ENCODE peak calls at places on chromosome 10, in seven cellular contexts. F, E, O, K, L, U and Z are unnamed samples.
A peak's percentile ranks its signal among the peaks of the same experiment; 100 is the strongest.

GRCh38 chr10:12788277-12788676 is 213.2 kb downstream of the CCDC3 start:
- DNase-seq in K (no peak), E (no peak), U (no peak), F (no peak), L (no peak), O (no peak), Z (no peak)

GRCh38 chr10:52488606-52489485 is 174.8 kb downstream of the DKK1 start:
- DNase-seq in F (no peak), K (no peak), E (peak; percentile 41), L (no peak), O (no peak), U (no peak), Z (peak; percentile 63)

GRCh38 chr10:89086801-89087513 is 96.4 kb downstream of the FAS start:
- DNase-seq in U (peak; percentile 35), L (no peak), O (peak; percentile 72), K (no peak), F (peak; percentile 75), E (peak; percentile 35), Z (no peak)

GRCh38 chr10:47311193-47311899 is 10.9 kb upstream of the GDF2 start:
- DNase-seq in L (no peak), E (no peak), K (peak; percentile 85), O (no peak), U (peak; percentile 77), F (no peak), Z (no peak)

GRCh38 chr10:99652800-99653390 is 6.4 kb upstream of the ENTPD7 start:
- DNase-seq in O (no peak), F (no peak), L (no peak), K (no peak), E (no peak), U (no peak), Z (no peak)

GRCh38 chr10:91345716-91346115 is 64.4 kb upstream of the HECTD2 start:
- DNase-seq in L (no peak), O (no peak), E (no peak), F (no peak), K (no peak), U (no peak), Z (no peak)

GRCh38 chr10:79490400-79491081 is 21.8 kb upstream of the EIF5AL1 start:
- DNase-seq in E (no peak), F (peak; percentile 65), K (no peak), O (peak; percentile 49), L (no peak), U (peak; percentile 27), Z (peak; percentile 41)

GRCh38 chr10:75165684-75166622 is 44.6 kb upstream of the VDAC2 start:
- DNase-seq in E (no peak), F (no peak), K (no peak), L (no peak), O (no peak), U (no peak), Z (no peak)

GRCh38 chr10:5589963-5590511 is 65.3 kb downstream of the CALML3 start:
- DNase-seq in O (no peak), K (no peak), L (no peak), U (no peak), F (no peak), E (no peak), Z (no peak)

GRCh38 chr10:14608381-14609001 is 166.2 kb downstream of the FAM107B start:
- DNase-seq in F (no peak), K (no peak), L (no peak), O (no peak), U (no peak), E (no peak), Z (no peak)

GRCh38 chr10:106424981-106425380 is 739.5 kb downstream of the SORCS1 start:
- DNase-seq in O (no peak), U (no peak), K (no peak), L (no peak), E (no peak), F (no peak), Z (no peak)

GRCh38 chr10:105549731-105550130 is 908.6 kb downstream of the SORCS3 start:
- DNase-seq in O (no peak), E (no peak), K (no peak), U (no peak), F (no peak), L (no peak), Z (no peak)

GRCh38 chr10:45660876-45661411 is 11.6 kb downstream of the ZFAND4 start:
- DNase-seq in E (peak; percentile 7), L (no peak), O (no peak), U (no peak), K (no peak), F (no peak), Z (no peak)

GRCh38 chr10:83692196-83692595 is 447.1 kb upstream of the GHITM start:
- DNase-seq in L (no peak), E (no peak), K (no peak), F (no peak), U (no peak), O (no peak), Z (no peak)

GRCh38 chr10:33334839-33335549 is 527 bp upstream of the NRP1 start:
- DNase-seq in O (peak; percentile 83), K (peak; percentile 71), U (peak; percentile 66), F (peak; percentile 87), L (peak; percentile 83), E (peak; percentile 86), Z (peak; percentile 89)

GRCh38 chr10:97102441-97102840 is 83.3 kb downstream of the SLIT1 start:
- DNase-seq in O (peak; percentile 60), F (no peak), E (no peak), U (no peak), K (no peak), L (no peak), Z (no peak)

GRCh38 chr10:7481382-7481765 is 70.5 kb upstream of the SFMBT2 start:
- DNase-seq in F (no peak), E (no peak), K (no peak), O (no peak), U (no peak), L (no peak), Z (no peak)
- H3K4me1 ChIP-seq in F (no peaks in the 10 kb centered on the region), E (peaks cover 15% of the 10 kb centered on the region), K (no peaks in the 10 kb centered on the region), O (peaks cover 20% of the 10 kb centered on the region), U (no peaks in the 10 kb centered on the region), L (peaks cover 2% of the 10 kb centered on the region), Z (no peaks in the 10 kb centered on the region)

GRCh38 chr10:117159390-117159789 is 21.3 kb upstream of the VAX1 start:
- DNase-seq in F (no peak), K (no peak), O (no peak), L (no peak), E (peak; percentile 84), U (no peak), Z (no peak)

GRCh38 chr10:117160567-117160966 is 22.5 kb upstream of the VAX1 start:
- DNase-seq in K (no peak), O (no peak), L (no peak), E (no peak), U (no peak), F (no peak), Z (no peak)

GRCh38 chr10:117161386-117162033 is 23.4 kb upstream of the VAX1 start:
- DNase-seq in O (no peak), L (no peak), K (no peak), F (no peak), U (no peak), E (no peak), Z (no peak)

GRCh38 chr10:117162093-117163021 is 24.3 kb upstream of the VAX1 start:
- DNase-seq in U (no peak), F (no peak), E (no peak), O (no peak), K (no peak), L (no peak), Z (no peak)

GRCh38 chr10:117158297-117158696 is 20.2 kb upstream of the VAX1 start:
- DNase-seq in O (no peak), L (no peak), K (no peak), U (no peak), E (no peak), F (no peak), Z (no peak)
- H3K27me3 ChIP-seq in O (peaks cover 100% of the 10 kb centered on the region), L (peaks cover 4% of the 10 kb centered on the region), K (peaks cover 63% of the 10 kb centered on the region), U (peaks cover 99% of the 10 kb centered on the region), E (peaks cover 100% of the 10 kb centered on the region), F (peaks cover 13% of the 10 kb centered on the region), Z (peaks cover 99% of the 10 kb centered on the region)

GRCh38 chr10:82072124-82072523 is 197.1 kb downstream of the NRG3 start:
- DNase-seq in U (no peak), E (no peak), K (no peak), O (no peak), L (no peak), F (no peak), Z (no peak)

GRCh38 chr10:82075605-82076004 is 200.6 kb downstream of the NRG3 start:
- DNase-seq in O (no peak), L (no peak), K (no peak), F (no peak), E (no peak), U (no peak), Z (no peak)

DNA sequence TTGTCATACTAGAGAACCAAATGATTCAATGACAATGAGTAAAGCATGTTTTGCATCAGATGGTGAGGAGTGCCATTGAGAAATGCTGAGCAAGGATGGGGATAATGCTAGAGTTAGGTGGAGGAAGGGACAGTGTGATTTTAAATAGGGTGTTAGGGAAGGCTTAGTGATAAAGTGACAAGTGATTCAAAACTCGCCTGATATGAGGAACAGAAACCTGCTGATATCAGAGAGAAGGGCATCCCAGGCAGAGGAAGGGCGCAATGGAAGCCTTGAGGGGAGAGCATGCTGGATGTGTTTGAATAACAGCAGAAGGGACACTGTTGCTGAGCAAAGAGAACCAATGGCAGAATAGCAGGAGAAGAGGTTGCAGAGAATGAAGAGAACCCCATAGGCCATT is 196.2 kb downstream of the NRG3 start:
- DNase-seq in L (no peak), K (no peak), U (no peak), O (no peak), F (no peak), E (no peak), Z (no peak)
- H3K36me3 ChIP-seq in L (no peaks in the 10 kb centered on the region), K (no peaks in the 10 kb centered on the region), U (no peaks in the 10 kb centered on the region), O (no peaks in the 10 kb centered on the region), F (no peaks in the 10 kb centered on the region), E (no peaks in the 10 kb centered on the region), Z (no peaks in the 10 kb centered on the region)

DNA sequence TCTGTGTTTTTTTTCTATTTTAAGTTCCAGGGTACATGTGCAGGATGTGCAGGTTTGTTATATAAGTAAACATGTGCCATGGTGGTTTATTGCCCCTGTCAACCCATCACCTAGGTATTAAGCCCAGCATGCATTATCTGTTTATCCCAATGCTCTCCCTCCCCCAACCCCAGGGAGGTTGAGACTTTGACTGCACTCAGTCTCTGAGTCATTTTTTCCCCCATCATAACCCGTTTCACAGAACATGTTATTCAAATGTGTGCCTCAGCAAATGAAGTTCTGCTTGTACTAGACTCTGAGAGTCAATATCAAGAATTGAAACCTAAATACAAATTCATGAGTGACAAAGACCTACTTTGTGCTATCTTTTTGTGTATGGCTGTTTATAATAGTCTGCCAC is 70.0 kb upstream of the CYP26C1 start:
- DNase-seq in O (no peak), F (no peak), L (no peak), E (no peak), K (no peak), U (no peak), Z (peak; percentile 66)
- H3K4me1 ChIP-seq in O (no peaks in the 10 kb centered on the region), F (no peaks in the 10 kb centered on the region), L (no peaks in the 10 kb centered on the region), E (peaks cover 29% of the 10 kb centered on the region), K (no peaks in the 10 kb centered on the region), U (peaks cover 3% of the 10 kb centered on the region), Z (peaks cover 4% of the 10 kb centered on the region)